ENCODE peak calls at places on chromosomes 16 and 17, in seven cellular contexts. R is BJ, X is fibroblast of lung, L is cardiac muscle cell, G is Panc1, K is tibial nerve, Z is PC-3. C is an unnamed sample. For H3K27me3, the result is how much of the 10 kb centered on the place peaks cover.

GRCh38 chr16:14056970-14057369 is 14.1 kb upstream of the MRTFB start:
- DNase-seq in R (no peak), X (peak), L (no peak), G (no peak), K (no peak), Z (no peak), C (no peak)

GRCh38 chr17:66373944-66374817 is 71.8 kb downstream of the PRKCA start:
- DNase-seq in R (no peak), X (peak), L (peak), G (no peak), K (no peak), Z (no peak), C (peak)

GRCh38 chr17:18186271-18186982 is 2.8 kb downstream of the ALKBH5 start:
- DNase-seq in R (no peak), X (peak), L (no peak), G (no peak), K (peak), Z (no peak), C (no peak)

GRCh38 chr16:85220125-85220839 is 108.0 kb upstream of the CIBAR2 start:
- DNase-seq in R (peak), X (peak), L (no peak), G (no peak), K (peak), Z (peak), C (peak)

GRCh38 chr16:29663829-29664132 is 734 bp downstream of the SPN start:
- DNase-seq in R (no peak), X (no peak), L (no peak), G (no peak), K (no peak), Z (no peak), C (no peak)

GRCh38 chr17:61878520-61878919 is 15.2 kb upstream of the BRIP1 start:
- DNase-seq in R (no peak), X (no peak), L (no peak), G (no peak), K (no peak), Z (no peak), C (no peak)

GRCh38 chr16:59913666-59914065 is 1179.5 kb upstream of the GOT2 start:
- DNase-seq in R (no peak), X (no peak), L (no peak), G (no peak), K (no peak), Z (no peak), C (no peak)

GRCh38 chr17:4708436-4708835 is 2.0 kb upstream of the ARRB2 start:
- DNase-seq in R (no peak), X (no peak), L (no peak), G (no peak), K (no peak), Z (peak), C (no peak)

GRCh38 chr16:77374384-77374783 is 60.5 kb downstream of the ADAMTS18 start:
- DNase-seq in R (no peak), X (no peak), L (no peak), G (no peak), K (no peak), Z (peak), C (peak)

GRCh38 chr17:74930535-74931036 is 5.1 kb upstream of the OTOP3 start:
- DNase-seq in R (no peak), X (no peak), L (no peak), G (no peak), K (no peak), Z (no peak), C (no peak)

GRCh38 chr16:53090591-53091507 is 36.1 kb downstream of the CHD9 start:
- DNase-seq in R (peak), X (peak), L (no peak), G (no peak), K (peak), Z (no peak), C (peak)

GRCh38 chr16:75555707-75556512 is at the start of gene TMEM231:
- DNase-seq in R (peak), X (peak), L (peak), G (no peak), K (peak), Z (peak), C (peak)

GRCh38 chr17:63974594-63975192 is 2.0 kb upstream of the SCN4A start:
- DNase-seq in R (no peak), X (no peak), L (no peak), G (no peak), K (no peak), Z (peak), C (no peak)

GRCh38 chr16:23025692-23026305 is 123.5 kb downstream of the USP31 start:
- DNase-seq in R (peak), X (no peak), L (no peak), G (no peak), K (no peak), Z (peak), C (no peak)

GRCh38 chr16:635573-636205 is 416 bp downstream of the METTL26 start:
- DNase-seq in R (no peak), X (no peak), L (no peak), G (no peak), K (no peak), Z (no peak), C (no peak)

GRCh38 chr16:67517661-67518423 is 10.8 kb upstream of the RIPOR1 start:
- DNase-seq in R (no peak), X (no peak), L (no peak), G (no peak), K (no peak), Z (no peak), C (no peak)

GRCh38 chr17:82941021-82942001 is 101.5 kb upstream of the ZNF750 start:
- DNase-seq in R (no peak), X (no peak), L (no peak), G (no peak), K (no peak), Z (no peak), C (no peak)

GRCh38 chr17:57670769-57671545 is 74.1 kb downstream of the CCDC182 start:
- DNase-seq in R (no peak), X (no peak), L (no peak), G (no peak), K (no peak), Z (no peak), C (no peak)

GRCh38 chr17:27569884-27570577 is 61.0 kb upstream of the LGALS9 start:
- DNase-seq in R (no peak), X (no peak), L (no peak), G (no peak), K (no peak), Z (no peak), C (no peak)

GRCh38 chr17:34302626-34303025 is 16.6 kb upstream of the CCL8 start:
- DNase-seq in R (no peak), X (no peak), L (no peak), G (no peak), K (no peak), Z (no peak), C (no peak)

GRCh38 chr17:8940866-8941471 is 24.5 kb downstream of the PIK3R5 start:
- DNase-seq in R (no peak), X (no peak), L (no peak), G (no peak), K (no peak), Z (no peak), C (no peak)

GRCh38 chr17:53142890-53143289 is 679.8 kb upstream of the KIF2B start:
- DNase-seq in R (no peak), X (peak), L (peak), G (no peak), K (no peak), Z (peak), C (peak)

GRCh38 chr16:77385481-77385880 is 49.4 kb downstream of the ADAMTS18 start:
- DNase-seq in R (no peak), X (no peak), L (no peak), G (no peak), K (no peak), Z (no peak), C (no peak)

GRCh38 chr17:56908061-56908542 is 5.7 kb downstream of the TRIM25 start:
- DNase-seq in R (no peak), X (no peak), L (no peak), G (no peak), K (peak), Z (peak), C (no peak)

GRCh38 chr16:13291934-13292333 is 390.5 kb downstream of the SHISA9 start:
- DNase-seq in R (no peak), X (no peak), L (peak), G (no peak), K (no peak), Z (no peak), C (peak)

GRCh38 chr17:68248886-68249872 is 1.3 kb downstream of the AMZ2 start:
- DNase-seq in R (no peak), X (no peak), L (no peak), G (no peak), K (no peak), Z (no peak), C (no peak)

GRCh38 chr16:11384184-11384955 is 39.1 kb downstream of the RMI2 start:
- DNase-seq in R (no peak), X (no peak), L (no peak), G (no peak), K (no peak), Z (no peak), C (peak)

GRCh38 chr16:28277537-28278388 is 14.6 kb upstream of the SBK1 start:
- DNase-seq in R (no peak), X (peak), L (peak), G (peak), K (peak), Z (peak), C (peak)

GRCh38 chr17:31596382-31597323 is 205.2 kb downstream of the RAB11FIP4 start:
- DNase-seq in R (peak), X (peak), L (peak), G (peak), K (peak), Z (peak), C (peak)

GRCh38 chr17:77325826-77326581 is 185.2 kb downstream of the SEC14L1 start:
- DNase-seq in R (no peak), X (no peak), L (no peak), G (no peak), K (no peak), Z (no peak), C (peak)

GRCh38 chr17:5826384-5826783 is 242.1 kb upstream of the NLRP1 start:
- DNase-seq in R (no peak), X (no peak), L (no peak), G (peak), K (no peak), Z (peak), C (no peak)

GRCh38 chr17:34275881-34276280 is 5.9 kb downstream of the CCL7 start:
- DNase-seq in R (peak), X (peak), L (no peak), G (no peak), K (no peak), Z (no peak), C (peak)

GRCh38 chr17:80953471-80954315 is 37.9 kb upstream of the CHMP6 start:
- DNase-seq in R (no peak), X (no peak), L (no peak), G (no peak), K (no peak), Z (no peak), C (no peak)

GRCh38 chr17:8320262-8320661 is 10.2 kb downstream of the ARHGEF15 start:
- DNase-seq in R (no peak), X (no peak), L (no peak), G (no peak), K (no peak), Z (no peak), C (no peak)

GRCh38 chr16:580946-581498 is 8.8 kb upstream of the RAB40C start:
- DNase-seq in R (no peak), X (no peak), L (no peak), G (no peak), K (no peak), Z (no peak), C (no peak)

GRCh38 chr16:88356124-88356726 is 26.5 kb upstream of the ZNF469 start:
- DNase-seq in R (no peak), X (peak), L (no peak), G (no peak), K (no peak), Z (no peak), C (no peak)

GRCh38 chr16:53031323-53031942 is 21.3 kb downstream of the CHD9NB start:
- DNase-seq in R (no peak), X (no peak), L (no peak), G (no peak), K (no peak), Z (no peak), C (no peak)

GRCh38 chr16:57807968-57808528 is 5.8 kb upstream of the KIFC3 start:
- DNase-seq in R (peak), X (peak), L (peak), G (peak), K (peak), Z (peak), C (peak)

GRCh38 chr17:79799174-79799537 is 2.3 kb upstream of the CBX8 start:
- DNase-seq in R (no peak), X (no peak), L (no peak), G (no peak), K (no peak), Z (no peak), C (no peak)
- H3K27me3 ChIP-seq in R (half or more), X (half or more), L (half or more), G (under half), K (half or more), Z (half or more), C (half or more)

GRCh38 chr17:11264183-11264871 is 23.3 kb downstream of the SHISA6 start:
- DNase-seq in R (no peak), X (no peak), L (no peak), G (no peak), K (no peak), Z (peak), C (no peak)
- TF ChIP-seq CTCF in R (no peak), X (peak), L (no peak), G (peak), K (no peak), Z (peak), C (peak)

GRCh38 chr17:30226878-30227277 is 8.6 kb downstream of the SLC6A4 start:
- DNase-seq in R (no peak), X (no peak), L (no peak), G (no peak), K (no peak), Z (no peak), C (peak)
- H3K27me3 ChIP-seq in R (under half), X (under half), L (under half), G (under half), K (under half), Z (under half), C (under half)

GRCh38 chr17:43526886-43527648 is 19.1 kb downstream of the ETV4 start:
- DNase-seq in R (no peak), X (no peak), L (no peak), G (no peak), K (no peak), Z (no peak), C (no peak)

GRCh38 chr17:43517161-43517560 is 29.0 kb downstream of the ETV4 start:
- DNase-seq in R (no peak), X (no peak), L (no peak), G (no peak), K (no peak), Z (no peak), C (no peak)

GRCh38 chr17:43524945-43525575 is 21.1 kb downstream of the ETV4 start:
- DNase-seq in R (no peak), X (no peak), L (no peak), G (no peak), K (no peak), Z (no peak), C (no peak)

GRCh38 chr17:43517615-43518386 is 28.3 kb downstream of the ETV4 start:
- DNase-seq in R (no peak), X (peak), L (no peak), G (no peak), K (no peak), Z (peak), C (no peak)

GRCh38 chr17:43521389-43521788 is 24.8 kb downstream of the ETV4 start:
- DNase-seq in R (no peak), X (no peak), L (no peak), G (no peak), K (no peak), Z (no peak), C (no peak)
- TF ChIP-seq CTCF in R (no peak), X (no peak), L (no peak), G (no peak), K (no peak), Z (no peak), C (no peak)

C was measured in hepatocyte.